ENCODE peak calls at places on chromosomes 4 and X, in four cellular contexts. U, W, Q and C are unnamed samples.
A peak's percentile ranks its signal among the peaks of the same experiment; 100 is the strongest.

GRCh38 chrX:150198776-150199175 is 164.3 kb upstream of the MAMLD1 start:
- DNase-seq in U (no peak), W (no peak), Q (no peak), C (no peak)

GRCh38 chrX:45385767-45386166 is 185.1 kb upstream of the DIPK2B start:
- DNase-seq in U (no peak), W (no peak), Q (no peak), C (peak; percentile 22)

GRCh38 chrX:97372006-97372766 is 488.5 kb downstream of the RPA4 start:
- DNase-seq in U (no peak), W (no peak), Q (no peak), C (no peak)

GRCh38 chr4:174669278-174669677 is 147.0 kb upstream of the HPGD start:
- DNase-seq in U (no peak), W (no peak), Q (no peak), C (peak; percentile 77)

GRCh38 chr4:61376301-61376700 is 176.2 kb downstream of the ADGRL3 start:
- DNase-seq in U (no peak), W (no peak), Q (no peak), C (no peak)

GRCh38 chrX:31658360-31658759 is 586.5 kb upstream of the FTHL17 start:
- DNase-seq in U (no peak), W (no peak), Q (no peak), C (peak; percentile 4)

GRCh38 chr4:185591679-185592141 is 56.4 kb upstream of the PDLIM3 start:
- DNase-seq in U (no peak), W (no peak), Q (no peak), C (no peak)

GRCh38 chr4:54661156-54661555 is 3.4 kb downstream of the KIT start:
- DNase-seq in U (no peak), W (no peak), Q (no peak), C (peak; percentile 33)

GRCh38 chr4:142917678-142918077 is 71.6 kb upstream of the INPP4B start:
- DNase-seq in U (no peak), W (no peak), Q (no peak), C (no peak)

GRCh38 chr4:128315756-128316520 is 28.3 kb upstream of the PGRMC2 start:
- DNase-seq in U (no peak), W (no peak), Q (no peak), C (no peak)

GRCh38 chr4:28788929-28789490 is 1928.4 kb downstream of the STIM2 start:
- DNase-seq in U (no peak), W (no peak), Q (no peak), C (no peak)

GRCh38 chr4:168095776-168096443 is 3.6 kb downstream of the ANXA10 start:
- DNase-seq in U (no peak), W (no peak), Q (no peak), C (peak; percentile 52)